ENCODE peak calls at places on chromosomes 12 and 14, in four cellular contexts. One of them, this sample, is unnamed.

GRCh38 chr14:59482471-59483331 is 1.5 kb downstream of the L3HYPDH start:
- DNase-seq in cardiac fibroblast: peak
- DNase-seq in NCI-H2081: no peak
- DNase-seq in stimulated activated CD8-positive, alpha-beta memory T cell treated with anti-CD3 and anti-CD28 coated beads, Interleukin-15, amount 100 ng/mL, for 24 hours: no peak
- DNase-seq in this sample: no peak

GRCh38 chr12:16605666-16606116 is 271 bp downstream of the LMO3 start:
- DNase-seq in cardiac fibroblast: peak
- DNase-seq in NCI-H2081: peak
- DNase-seq in stimulated activated CD8-positive, alpha-beta memory T cell treated with anti-CD3 and anti-CD28 coated beads, Interleukin-15, amount 100 ng/mL, for 24 hours: no peak
- DNase-seq in this sample: peak

GRCh38 chr14:84006643-84007137 is 1523.3 kb upstream of the FLRT2 start:
- DNase-seq in cardiac fibroblast: peak
- DNase-seq in NCI-H2081: peak
- DNase-seq in stimulated activated CD8-positive, alpha-beta memory T cell treated with anti-CD3 and anti-CD28 coated beads, Interleukin-15, amount 100 ng/mL, for 24 hours: no peak
- DNase-seq in this sample: no peak

GRCh38 chr14:92033433-92033832 is 6.4 kb downstream of the TRIP11 start:
- DNase-seq in cardiac fibroblast: no peak
- DNase-seq in NCI-H2081: no peak
- DNase-seq in stimulated activated CD8-positive, alpha-beta memory T cell treated with anti-CD3 and anti-CD28 coated beads, Interleukin-15, amount 100 ng/mL, for 24 hours: no peak
- DNase-seq in this sample: no peak

GRCh38 chr14:73245401-73246325 is 8.4 kb downstream of the PAPLN start:
- DNase-seq in cardiac fibroblast: peak
- DNase-seq in NCI-H2081: peak
- DNase-seq in stimulated activated CD8-positive, alpha-beta memory T cell treated with anti-CD3 and anti-CD28 coated beads, Interleukin-15, amount 100 ng/mL, for 24 hours: peak
- DNase-seq in this sample: no peak

GRCh38 chr12:132560831-132561783 is 49.3 kb downstream of the LRCOL1 start:
- DNase-seq in cardiac fibroblast: peak
- DNase-seq in NCI-H2081: peak
- DNase-seq in stimulated activated CD8-positive, alpha-beta memory T cell treated with anti-CD3 and anti-CD28 coated beads, Interleukin-15, amount 100 ng/mL, for 24 hours: peak
- DNase-seq in this sample: peak

GRCh38 chr12:57215668-57216013 is 953 bp upstream of the NXPH4 start:
- DNase-seq in cardiac fibroblast: peak
- DNase-seq in NCI-H2081: no peak
- DNase-seq in stimulated activated CD8-positive, alpha-beta memory T cell treated with anti-CD3 and anti-CD28 coated beads, Interleukin-15, amount 100 ng/mL, for 24 hours: no peak
- DNase-seq in this sample: no peak

GRCh38 chr14:20631023-20631820 is 10.3 kb downstream of the OR6S1 start:
- DNase-seq in cardiac fibroblast: peak
- DNase-seq in NCI-H2081: peak
- DNase-seq in stimulated activated CD8-positive, alpha-beta memory T cell treated with anti-CD3 and anti-CD28 coated beads, Interleukin-15, amount 100 ng/mL, for 24 hours: no peak
- DNase-seq in this sample: peak

GRCh38 chr14:53663709-53664108 is 292.9 kb downstream of the BMP4 start:
- DNase-seq in cardiac fibroblast: peak
- DNase-seq in NCI-H2081: no peak
- DNase-seq in stimulated activated CD8-positive, alpha-beta memory T cell treated with anti-CD3 and anti-CD28 coated beads, Interleukin-15, amount 100 ng/mL, for 24 hours: no peak
- DNase-seq in this sample: peak

GRCh38 chr14:102824832-102825231 is 47.6 kb downstream of the TRAF3 start:
- DNase-seq in cardiac fibroblast: no peak
- DNase-seq in NCI-H2081: no peak
- DNase-seq in stimulated activated CD8-positive, alpha-beta memory T cell treated with anti-CD3 and anti-CD28 coated beads, Interleukin-15, amount 100 ng/mL, for 24 hours: no peak
- DNase-seq in this sample: no peak

GRCh38 chr12:111024205-111024794 is 103.9 kb upstream of the MYL2 start:
- DNase-seq in cardiac fibroblast: peak
- DNase-seq in NCI-H2081: peak
- DNase-seq in stimulated activated CD8-positive, alpha-beta memory T cell treated with anti-CD3 and anti-CD28 coated beads, Interleukin-15, amount 100 ng/mL, for 24 hours: peak
- DNase-seq in this sample: peak

GRCh38 chr12:44873898-44874297 is 2.2 kb downstream of the NELL2 start:
- DNase-seq in cardiac fibroblast: peak
- DNase-seq in NCI-H2081: peak
- DNase-seq in stimulated activated CD8-positive, alpha-beta memory T cell treated with anti-CD3 and anti-CD28 coated beads, Interleukin-15, amount 100 ng/mL, for 24 hours: no peak
- DNase-seq in this sample: no peak

GRCh38 chr12:31263661-31264060 is 62.3 kb downstream of the SINHCAF start:
- DNase-seq in cardiac fibroblast: no peak
- DNase-seq in NCI-H2081: no peak
- DNase-seq in stimulated activated CD8-positive, alpha-beta memory T cell treated with anti-CD3 and anti-CD28 coated beads, Interleukin-15, amount 100 ng/mL, for 24 hours: no peak
- DNase-seq in this sample: no peak

GRCh38 chr12:25388216-25388615 is 137.5 kb upstream of the KRAS start:
- DNase-seq in cardiac fibroblast: no peak
- DNase-seq in NCI-H2081: no peak
- DNase-seq in stimulated activated CD8-positive, alpha-beta memory T cell treated with anti-CD3 and anti-CD28 coated beads, Interleukin-15, amount 100 ng/mL, for 24 hours: no peak
- DNase-seq in this sample: no peak

GRCh38 chr12:75892779-75893408 is 138.7 kb downstream of the PHLDA1 start:
- DNase-seq in cardiac fibroblast: peak
- DNase-seq in NCI-H2081: no peak
- DNase-seq in stimulated activated CD8-positive, alpha-beta memory T cell treated with anti-CD3 and anti-CD28 coated beads, Interleukin-15, amount 100 ng/mL, for 24 hours: no peak
- DNase-seq in this sample: no peak

GRCh38 chr14:52076334-52076733 is 7.5 kb upstream of the NID2 start:
- DNase-seq in cardiac fibroblast: peak
- DNase-seq in NCI-H2081: no peak
- DNase-seq in stimulated activated CD8-positive, alpha-beta memory T cell treated with anti-CD3 and anti-CD28 coated beads, Interleukin-15, amount 100 ng/mL, for 24 hours: no peak
- DNase-seq in this sample: no peak

GRCh38 chr12:47015381-47015780 is 64.0 kb upstream of the PCED1B start:
- DNase-seq in cardiac fibroblast: no peak
- DNase-seq in NCI-H2081: no peak
- DNase-seq in stimulated activated CD8-positive, alpha-beta memory T cell treated with anti-CD3 and anti-CD28 coated beads, Interleukin-15, amount 100 ng/mL, for 24 hours: no peak
- DNase-seq in this sample: no peak

GRCh38 chr12:53720946-53721345 is 6.3 kb downstream of the CALCOCO1 start:
- DNase-seq in cardiac fibroblast: no peak
- DNase-seq in NCI-H2081: no peak
- DNase-seq in stimulated activated CD8-positive, alpha-beta memory T cell treated with anti-CD3 and anti-CD28 coated beads, Interleukin-15, amount 100 ng/mL, for 24 hours: no peak
- DNase-seq in this sample: no peak

GRCh38 chr14:37142835-37143499 is 29.4 kb downstream of the SLC25A21 start:
- DNase-seq in cardiac fibroblast: no peak
- DNase-seq in NCI-H2081: no peak
- DNase-seq in stimulated activated CD8-positive, alpha-beta memory T cell treated with anti-CD3 and anti-CD28 coated beads, Interleukin-15, amount 100 ng/mL, for 24 hours: no peak
- DNase-seq in this sample: no peak

GRCh38 chr12:132165584-132165983 is 21.3 kb downstream of the NOC4L start:
- DNase-seq in cardiac fibroblast: no peak
- DNase-seq in NCI-H2081: no peak
- DNase-seq in stimulated activated CD8-positive, alpha-beta memory T cell treated with anti-CD3 and anti-CD28 coated beads, Interleukin-15, amount 100 ng/mL, for 24 hours: no peak
- DNase-seq in this sample: no peak

GRCh38 chr14:61925043-61925442 is 162.8 kb downstream of the SNAPC1 start:
- DNase-seq in cardiac fibroblast: no peak
- DNase-seq in NCI-H2081: peak
- DNase-seq in stimulated activated CD8-positive, alpha-beta memory T cell treated with anti-CD3 and anti-CD28 coated beads, Interleukin-15, amount 100 ng/mL, for 24 hours: no peak
- DNase-seq in this sample: peak

GRCh38 chr12:117189725-117190209 is 503 bp downstream of the FBXO21 start:
- DNase-seq in cardiac fibroblast: peak
- DNase-seq in NCI-H2081: peak
- DNase-seq in stimulated activated CD8-positive, alpha-beta memory T cell treated with anti-CD3 and anti-CD28 coated beads, Interleukin-15, amount 100 ng/mL, for 24 hours: peak
- DNase-seq in this sample: no peak

GRCh38 chr12:57129311-57130288 is 1.3 kb downstream of the LRP1 start:
- DNase-seq in cardiac fibroblast: peak
- DNase-seq in NCI-H2081: no peak
- DNase-seq in stimulated activated CD8-positive, alpha-beta memory T cell treated with anti-CD3 and anti-CD28 coated beads, Interleukin-15, amount 100 ng/mL, for 24 hours: no peak
- DNase-seq in this sample: no peak

GRCh38 chr12:108635201-108635996 is 1.7 kb upstream of the SELPLG start:
- DNase-seq in cardiac fibroblast: no peak
- DNase-seq in NCI-H2081: no peak
- DNase-seq in stimulated activated CD8-positive, alpha-beta memory T cell treated with anti-CD3 and anti-CD28 coated beads, Interleukin-15, amount 100 ng/mL, for 24 hours: no peak
- DNase-seq in this sample: no peak

This sample was measured in NCI-H1694.